ENCODE peak calls at places on chromosomes 1 and 21, in seven cellular contexts. One of them, this sample, is unnamed.

GRCh38 chr21:27045281-27045985 is 78.5 kb upstream of the ADAMTS5 start:
- DNase-seq in left ventricle myocardium inferior: no peak
- DNase-seq in coronary artery: no peak
- DNase-seq in Caco-2: no peak
- DNase-seq in tibial nerve: no peak
- DNase-seq in PC-3: peak
- DNase-seq in Peyer's patch: no peak
- DNase-seq in this sample: no peak

GRCh38 chr1:24541711-24542346 is 14.1 kb upstream of the NCMAP start:
- DNase-seq in Peyer's patch: no peak
- DNase-seq in Caco-2: no peak
- DNase-seq in coronary artery: no peak
- DNase-seq in PC-3: no peak
- DNase-seq in left ventricle myocardium inferior: no peak
- DNase-seq in tibial nerve: no peak
- DNase-seq in this sample: peak

GRCh38 chr1:43300661-43301094 is at the start of gene TIE1:
- DNase-seq in Caco-2: no peak
- DNase-seq in coronary artery: no peak
- DNase-seq in PC-3: no peak
- DNase-seq in left ventricle myocardium inferior: peak
- DNase-seq in tibial nerve: no peak
- DNase-seq in Peyer's patch: no peak
- DNase-seq in this sample: no peak

GRCh38 chr1:36306902-36307456 is 811 bp downstream of the SH3D21 start:
- DNase-seq in coronary artery: peak
- DNase-seq in Caco-2: peak
- DNase-seq in Peyer's patch: peak
- DNase-seq in tibial nerve: peak
- DNase-seq in left ventricle myocardium inferior: peak
- DNase-seq in PC-3: peak
- DNase-seq in this sample: peak

GRCh38 chr1:246508897-246509688 is 2.0 kb upstream of the SMYD3 start:
- DNase-seq in left ventricle myocardium inferior: no peak
- DNase-seq in PC-3: no peak
- DNase-seq in coronary artery: no peak
- DNase-seq in Peyer's patch: no peak
- DNase-seq in Caco-2: no peak
- DNase-seq in tibial nerve: no peak
- DNase-seq in this sample: no peak

GRCh38 chr1:219412772-219413171 is 200.1 kb downstream of the ZC3H11B start:
- DNase-seq in PC-3: no peak
- DNase-seq in coronary artery: no peak
- DNase-seq in Peyer's patch: no peak
- DNase-seq in left ventricle myocardium inferior: no peak
- DNase-seq in tibial nerve: no peak
- DNase-seq in Caco-2: no peak
- DNase-seq in this sample: no peak

GRCh38 chr1:184745929-184746583 is 8.6 kb downstream of the EDEM3 start:
- DNase-seq in coronary artery: no peak
- DNase-seq in PC-3: no peak
- DNase-seq in left ventricle myocardium inferior: no peak
- DNase-seq in Peyer's patch: no peak
- DNase-seq in tibial nerve: no peak
- DNase-seq in Caco-2: no peak
- DNase-seq in this sample: no peak

GRCh38 chr1:25026757-25027450 is 96.8 kb upstream of the RUNX3 start:
- DNase-seq in Caco-2: no peak
- DNase-seq in left ventricle myocardium inferior: no peak
- DNase-seq in PC-3: no peak
- DNase-seq in tibial nerve: no peak
- DNase-seq in coronary artery: no peak
- DNase-seq in Peyer's patch: no peak
- DNase-seq in this sample: peak

GRCh38 chr21:18743523-18743922 is 339.9 kb upstream of the TMPRSS15 start:
- DNase-seq in coronary artery: no peak
- DNase-seq in Peyer's patch: no peak
- DNase-seq in Caco-2: no peak
- DNase-seq in tibial nerve: no peak
- DNase-seq in left ventricle myocardium inferior: no peak
- DNase-seq in PC-3: no peak
- DNase-seq in this sample: peak

GRCh38 chr21:18744840-18745239 is 341.3 kb upstream of the TMPRSS15 start:
- DNase-seq in coronary artery: no peak
- DNase-seq in left ventricle myocardium inferior: no peak
- DNase-seq in tibial nerve: no peak
- DNase-seq in PC-3: no peak
- DNase-seq in Caco-2: no peak
- DNase-seq in Peyer's patch: no peak
- DNase-seq in this sample: no peak

DNA sequence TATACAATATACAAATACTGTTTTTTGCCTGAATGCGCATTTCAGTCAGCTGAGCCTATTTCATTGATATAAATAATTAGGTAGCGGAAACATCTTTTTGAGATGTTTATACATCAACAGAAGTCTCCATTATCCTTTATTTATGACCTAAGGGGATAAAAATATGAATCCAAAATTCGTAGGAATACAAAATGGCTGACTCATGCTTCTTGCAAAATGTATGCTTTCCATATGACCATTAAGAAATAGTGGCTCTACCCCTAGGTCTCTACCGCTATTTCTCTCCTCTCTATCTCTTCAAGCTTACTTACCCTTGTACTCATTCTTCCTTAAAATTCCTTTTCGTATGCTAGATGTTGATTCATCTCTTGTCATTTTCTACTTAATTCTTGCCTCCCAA is 338.4 kb upstream of the TMPRSS15 start:
- DNase-seq in tibial nerve: no peak
- DNase-seq in coronary artery: no peak
- DNase-seq in left ventricle myocardium inferior: no peak
- DNase-seq in Peyer's patch: no peak
- DNase-seq in PC-3: no peak
- DNase-seq in Caco-2: no peak
- DNase-seq in this sample: no peak
- TF ChIP-seq CTCF in tibial nerve: no peak
- TF ChIP-seq CTCF in coronary artery: no peak
- TF ChIP-seq CTCF in left ventricle myocardium inferior: no peak
- TF ChIP-seq CTCF in Peyer's patch: no peak
- TF ChIP-seq CTCF in PC-3: no peak
- TF ChIP-seq CTCF in Caco-2: no peak
- TF ChIP-seq CTCF in this sample: no peak

DNA sequence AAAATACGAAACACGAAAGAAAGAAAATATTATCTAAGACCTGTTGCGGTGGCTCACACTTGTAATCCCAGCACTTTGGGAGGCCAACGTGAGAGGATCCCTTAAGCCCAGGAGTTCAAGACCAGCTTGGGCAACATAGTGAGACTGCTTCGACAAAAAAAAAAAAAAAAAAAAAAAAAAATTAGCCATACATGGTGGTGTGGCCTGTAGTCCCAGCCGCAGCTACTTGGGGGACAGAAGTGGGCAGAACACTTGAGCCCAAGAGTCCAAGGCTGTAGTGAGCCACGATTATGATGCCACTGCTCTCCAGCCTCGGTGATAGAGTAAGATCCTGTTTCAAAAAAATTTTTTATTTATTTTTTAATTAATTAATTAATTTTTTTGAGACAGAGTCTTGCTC is 1.5 kb upstream of the RAB13 start:
- DNase-seq in left ventricle myocardium inferior: no peak
- DNase-seq in Caco-2: no peak
- DNase-seq in tibial nerve: no peak
- DNase-seq in coronary artery: no peak
- DNase-seq in PC-3: no peak
- DNase-seq in Peyer's patch: no peak
- DNase-seq in this sample: no peak
- H3K4me3 ChIP-seq in left ventricle myocardium inferior: no peak
- H3K4me3 ChIP-seq in Caco-2: no peak
- H3K4me3 ChIP-seq in tibial nerve: no peak
- H3K4me3 ChIP-seq in coronary artery: no peak
- H3K4me3 ChIP-seq in PC-3: no peak
- H3K4me3 ChIP-seq in Peyer's patch: no peak
- H3K4me3 ChIP-seq in this sample: no peak

GRCh38 chr1:55844322-55844721 is 629.2 kb upstream of the USP24 start:
- DNase-seq in left ventricle myocardium inferior: no peak
- DNase-seq in coronary artery: no peak
- DNase-seq in PC-3: no peak
- DNase-seq in tibial nerve: no peak
- DNase-seq in Caco-2: no peak
- DNase-seq in Peyer's patch: no peak
- DNase-seq in this sample: no peak

DNA sequence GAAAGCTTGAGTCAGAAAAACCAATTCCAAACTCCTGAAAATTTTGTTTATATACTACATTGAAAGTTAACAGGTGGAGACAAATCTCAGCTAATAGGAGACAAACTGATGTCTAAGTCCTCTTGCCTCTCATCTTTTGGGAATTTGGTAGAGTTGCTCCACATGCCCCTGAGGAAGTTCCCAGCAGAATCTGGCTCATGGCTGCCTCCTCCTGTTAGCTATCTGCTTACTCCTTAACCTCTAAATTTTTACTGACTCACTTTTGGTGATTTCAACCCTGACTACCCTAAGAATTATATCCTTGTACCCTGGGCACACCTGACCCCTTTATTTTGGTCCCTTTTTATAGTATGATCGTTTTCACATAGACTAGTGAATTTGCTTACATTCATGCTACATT is 633.7 kb upstream of the USP24 start:
- DNase-seq in Caco-2: no peak
- DNase-seq in coronary artery: no peak
- DNase-seq in tibial nerve: no peak
- DNase-seq in left ventricle myocardium inferior: no peak
- DNase-seq in PC-3: peak
- DNase-seq in Peyer's patch: no peak
- DNase-seq in this sample: peak
- TF ChIP-seq CTCF in Caco-2: peak
- TF ChIP-seq CTCF in coronary artery: no peak
- TF ChIP-seq CTCF in tibial nerve: no peak
- TF ChIP-seq CTCF in left ventricle myocardium inferior: peak
- TF ChIP-seq CTCF in PC-3: peak
- TF ChIP-seq CTCF in Peyer's patch: no peak
- TF ChIP-seq CTCF in this sample: peak

GRCh38 chr1:167913895-167914502 is at the start of gene ADCY10:
- DNase-seq in left ventricle myocardium inferior: no peak
- DNase-seq in PC-3: no peak
- DNase-seq in Peyer's patch: no peak
- DNase-seq in coronary artery: no peak
- DNase-seq in tibial nerve: no peak
- DNase-seq in Caco-2: peak
- DNase-seq in this sample: no peak
- H3K4me3 ChIP-seq in left ventricle myocardium inferior: no peak
- H3K4me3 ChIP-seq in PC-3: no peak
- H3K4me3 ChIP-seq in Peyer's patch: no peak
- H3K4me3 ChIP-seq in coronary artery: no peak
- H3K4me3 ChIP-seq in tibial nerve: no peak
- H3K4me3 ChIP-seq in Caco-2: no peak
- H3K4me3 ChIP-seq in this sample: no peak

DNA sequence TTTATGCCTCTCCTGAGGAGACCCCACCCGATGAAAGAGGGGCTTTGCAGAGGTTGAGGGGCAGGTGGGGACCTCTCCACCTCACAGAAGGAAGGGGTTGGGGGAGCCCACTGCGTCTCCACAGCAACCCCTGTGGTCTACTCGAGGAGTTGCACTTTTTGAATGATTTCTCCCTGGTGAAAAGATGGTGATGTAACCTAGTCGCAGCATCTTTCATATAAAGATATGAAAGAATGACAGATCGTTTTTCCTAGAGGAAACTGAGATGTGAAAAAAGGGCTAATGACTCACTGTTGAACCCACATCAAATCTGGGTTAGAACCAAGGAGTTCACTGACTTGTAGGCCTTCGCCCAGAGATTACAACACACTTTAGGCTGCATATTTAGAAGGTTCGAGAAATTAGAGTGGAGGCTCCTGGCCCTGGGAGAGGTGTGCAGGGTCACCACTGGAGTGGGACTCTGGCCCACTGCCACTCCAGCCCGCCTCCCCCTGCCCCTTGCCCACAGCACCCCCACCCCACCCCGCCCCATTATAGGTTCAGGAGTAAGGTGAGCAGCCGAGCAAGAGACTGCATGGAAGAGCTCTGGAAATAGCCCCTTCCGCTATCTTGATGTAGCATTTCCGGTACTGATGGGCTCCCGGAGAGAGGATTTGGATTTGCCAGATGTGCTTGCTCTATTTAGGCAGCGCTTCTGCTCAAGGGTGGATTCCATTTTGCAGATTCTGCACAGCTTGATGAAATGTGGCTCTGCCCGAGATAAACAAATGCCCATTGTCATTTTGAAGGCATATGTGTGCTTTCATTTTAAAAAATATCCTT is 6.7 kb downstream of the TGFB2 start:
- DNase-seq in tibial nerve: no peak
- DNase-seq in PC-3: peak
- DNase-seq in Peyer's patch: peak
- DNase-seq in Caco-2: no peak
- DNase-seq in coronary artery: no peak
- DNase-seq in left ventricle myocardium inferior: no peak
- DNase-seq in this sample: peak
- TF ChIP-seq CTCF in tibial nerve: peak
- TF ChIP-seq CTCF in PC-3: peak
- TF ChIP-seq CTCF in Peyer's patch: no peak
- TF ChIP-seq CTCF in Caco-2: no peak
- TF ChIP-seq CTCF in coronary artery: no peak
- TF ChIP-seq CTCF in left ventricle myocardium inferior: peak
- TF ChIP-seq CTCF in this sample: peak

GRCh38 chr1:26237230-26237966 is 3.4 kb downstream of the CEP85 start:
- DNase-seq in Peyer's patch: no peak
- DNase-seq in coronary artery: no peak
- DNase-seq in PC-3: peak
- DNase-seq in tibial nerve: no peak
- DNase-seq in Caco-2: no peak
- DNase-seq in left ventricle myocardium inferior: no peak
- DNase-seq in this sample: peak
- H3K4me3 ChIP-seq in Peyer's patch: no peak
- H3K4me3 ChIP-seq in coronary artery: no peak
- H3K4me3 ChIP-seq in PC-3: peak
- H3K4me3 ChIP-seq in tibial nerve: no peak
- H3K4me3 ChIP-seq in Caco-2: no peak
- H3K4me3 ChIP-seq in left ventricle myocardium inferior: peak
- H3K4me3 ChIP-seq in this sample: no peak

GRCh38 chr1:30719406-30720270 is 3.7 kb downstream of the MATN1 start:
- DNase-seq in left ventricle myocardium inferior: no peak
- DNase-seq in tibial nerve: no peak
- DNase-seq in coronary artery: peak
- DNase-seq in Caco-2: peak
- DNase-seq in PC-3: peak
- DNase-seq in Peyer's patch: no peak
- DNase-seq in this sample: peak
- TF ChIP-seq CTCF in left ventricle myocardium inferior: no peak
- TF ChIP-seq CTCF in tibial nerve: no peak
- TF ChIP-seq CTCF in coronary artery: no peak
- TF ChIP-seq CTCF in Caco-2: no peak
- TF ChIP-seq CTCF in PC-3: peak
- TF ChIP-seq CTCF in Peyer's patch: no peak
- TF ChIP-seq CTCF in this sample: no peak